ENCODE peak calls at places on chromosomes 2 and 18, in eight cellular contexts. A is T follicular helper cell; Q is cardiac muscle cell; R is NAMALWA; B is activated T-cell treated with anti-CD3 and anti-CD28 coated beads for 4 hours; S is stimulated activated CD8-positive, alpha-beta memory T cell treated with anti-CD3 and anti-CD28 coated beads, Interleukin-15, amount 100 ng/mL, for 24 hours; Y is stimulated activated CD4-positive, alpha-beta T cell treated with anti-CD3 and anti-CD28 coated beads, Interleukin-4, amount 100 ng/mL, for 4 hours; W is NCI-H1436. C is an unnamed sample.
A peak's percentile ranks its signal among the peaks of the same experiment; 100 is the strongest.

GRCh38 chr2:63012541-63012940 is 38.1 kb upstream of the OTX1 start:
- DNase-seq in S (no peak), Q (peak; percentile 13), A (no peak), W (no peak), B (no peak), Y (no peak), R (no peak), C (no peak)

GRCh38 chr2:197573608-197574007 is 57.7 kb downstream of the MOB4 start:
- DNase-seq in R (no peak), B (no peak), S (no peak), W (no peak), Y (no peak), A (no peak), Q (no peak), C (no peak)

GRCh38 chr2:73324126-73324525 is 30.8 kb upstream of the EGR4 start:
- DNase-seq in Q (no peak), Y (no peak), B (no peak), W (no peak), R (no peak), A (no peak), S (no peak), C (no peak)

GRCh38 chr18:62407660-62408059 is 82.5 kb downstream of the TNFRSF11A start:
- DNase-seq in Y (no peak), S (no peak), W (no peak), R (no peak), B (no peak), Q (no peak), A (no peak), C (no peak)

GRCh38 chr2:47344890-47345583 is 57.9 kb upstream of the MSH2 start:
- DNase-seq in Q (peak; percentile 72), A (no peak), B (no peak), Y (no peak), R (no peak), S (no peak), W (peak; percentile 97), C (no peak)

GRCh38 chr2:20834331-20834730 is 11.4 kb upstream of the LDAH start:
- DNase-seq in Y (no peak), Q (no peak), A (no peak), B (no peak), W (no peak), R (no peak), S (no peak), C (no peak)

GRCh38 chr2:240820014-240820606 is at the start of gene KIF1A:
- DNase-seq in Q (no peak), S (no peak), Y (no peak), B (no peak), R (no peak), A (no peak), W (peak; percentile 93), C (no peak)

GRCh38 chr2:43105586-43106562 is 120.5 kb downstream of the ZFP36L2 start:
- DNase-seq in A (no peak), S (no peak), R (peak; percentile 66), Q (peak; percentile 79), W (no peak), Y (no peak), B (no peak), C (peak; percentile 56)

GRCh38 chr18:74896390-74896991 is 298.8 kb downstream of the ZNF407 start:
- DNase-seq in Q (no peak), Y (peak; percentile 28), W (peak; percentile 39), R (peak; percentile 25), S (no peak), A (peak; percentile 18), B (peak; percentile 8), C (peak; percentile 61)